ENCODE peak calls at places on chromosomes 6 and 20, in six cellular contexts. One of them, this sample, is unnamed.
A peak's percentile ranks its signal among the peaks of the same experiment; 100 is the strongest.

GRCh38 chr20:60062431-60063336 is 104.5 kb downstream of the CDH26 start:
- DNase-seq in WERI-Rb-1: peak; percentile 58
- DNase-seq in cardiac muscle cell: no peak
- DNase-seq in H9: peak; percentile 22
- DNase-seq in brain microvascular endothelial cell: peak; percentile 78
- DNase-seq in cardiac fibroblast: peak; percentile 24
- DNase-seq in this sample: no peak

GRCh38 chr6:67689329-67689728 is 945.8 kb upstream of the ADGRB3 start:
- DNase-seq in cardiac fibroblast: no peak
- DNase-seq in brain microvascular endothelial cell: no peak
- DNase-seq in cardiac muscle cell: no peak
- DNase-seq in H9: no peak
- DNase-seq in WERI-Rb-1: no peak
- DNase-seq in this sample: no peak

GRCh38 chr6:153001767-153002612 is 519 bp downstream of the MTRF1L start:
- DNase-seq in cardiac muscle cell: peak; percentile 36
- DNase-seq in H9: no peak
- DNase-seq in WERI-Rb-1: no peak
- DNase-seq in brain microvascular endothelial cell: no peak
- DNase-seq in cardiac fibroblast: peak; percentile 22
- DNase-seq in this sample: peak; percentile 34

GRCh38 chr6:69852706-69853105 is 13.7 kb upstream of the COL19A1 start:
- DNase-seq in cardiac fibroblast: no peak
- DNase-seq in WERI-Rb-1: no peak
- DNase-seq in cardiac muscle cell: no peak
- DNase-seq in H9: no peak
- DNase-seq in brain microvascular endothelial cell: no peak
- DNase-seq in this sample: no peak

GRCh38 chr20:62725596-62726268 is 17.1 kb downstream of the NTSR1 start:
- DNase-seq in WERI-Rb-1: no peak
- DNase-seq in H9: no peak
- DNase-seq in brain microvascular endothelial cell: no peak
- DNase-seq in cardiac fibroblast: no peak
- DNase-seq in cardiac muscle cell: no peak
- DNase-seq in this sample: no peak

GRCh38 chr6:17212541-17213371 is 68.4 kb upstream of the RBM24 start:
- DNase-seq in cardiac fibroblast: peak; percentile 10
- DNase-seq in brain microvascular endothelial cell: no peak
- DNase-seq in cardiac muscle cell: peak; percentile 25
- DNase-seq in WERI-Rb-1: peak; percentile 49
- DNase-seq in H9: no peak
- DNase-seq in this sample: peak; percentile 10

GRCh38 chr6:138492113-138492512 is 7.2 kb downstream of the NHSL1 start:
- DNase-seq in cardiac muscle cell: no peak
- DNase-seq in brain microvascular endothelial cell: no peak
- DNase-seq in H9: no peak
- DNase-seq in WERI-Rb-1: no peak
- DNase-seq in cardiac fibroblast: no peak
- DNase-seq in this sample: no peak

GRCh38 chr6:111792914-111793700 is 80.1 kb downstream of the FYN start:
- DNase-seq in WERI-Rb-1: no peak
- DNase-seq in H9: no peak
- DNase-seq in brain microvascular endothelial cell: no peak
- DNase-seq in cardiac muscle cell: no peak
- DNase-seq in cardiac fibroblast: no peak
- DNase-seq in this sample: no peak

GRCh38 chr6:42720739-42721138 is 1.7 kb downstream of the PRPH2 start:
- DNase-seq in cardiac fibroblast: no peak
- DNase-seq in brain microvascular endothelial cell: peak; percentile 33
- DNase-seq in cardiac muscle cell: no peak
- DNase-seq in WERI-Rb-1: no peak
- DNase-seq in H9: no peak
- DNase-seq in this sample: no peak

GRCh38 chr6:72466971-72467566 is 154.8 kb upstream of the KCNQ5 start:
- DNase-seq in brain microvascular endothelial cell: no peak
- DNase-seq in cardiac fibroblast: peak; percentile 5
- DNase-seq in cardiac muscle cell: no peak
- DNase-seq in WERI-Rb-1: no peak
- DNase-seq in H9: no peak
- DNase-seq in this sample: no peak

GRCh38 chr6:40901322-40902055 is 137.5 kb downstream of the UNC5CL start:
- DNase-seq in H9: no peak
- DNase-seq in cardiac muscle cell: no peak
- DNase-seq in cardiac fibroblast: no peak
- DNase-seq in WERI-Rb-1: no peak
- DNase-seq in brain microvascular endothelial cell: no peak
- DNase-seq in this sample: no peak

GRCh38 chr6:40900791-40901190 is 138.2 kb downstream of the UNC5CL start:
- DNase-seq in H9: no peak
- DNase-seq in cardiac fibroblast: no peak
- DNase-seq in cardiac muscle cell: peak; percentile 19
- DNase-seq in brain microvascular endothelial cell: no peak
- DNase-seq in WERI-Rb-1: no peak
- DNase-seq in this sample: no peak

GRCh38 chr6:40897390-40898003 is 141.5 kb downstream of the UNC5CL start:
- DNase-seq in cardiac muscle cell: no peak
- DNase-seq in brain microvascular endothelial cell: no peak
- DNase-seq in H9: no peak
- DNase-seq in cardiac fibroblast: no peak
- DNase-seq in WERI-Rb-1: no peak
- DNase-seq in this sample: no peak

GRCh38 chr6:40898073-40898472 is 140.9 kb downstream of the UNC5CL start:
- DNase-seq in brain microvascular endothelial cell: no peak
- DNase-seq in WERI-Rb-1: no peak
- DNase-seq in cardiac fibroblast: no peak
- DNase-seq in H9: no peak
- DNase-seq in cardiac muscle cell: no peak
- DNase-seq in this sample: no peak

GRCh38 chr6:40899684-40900155 is 139.3 kb downstream of the UNC5CL start:
- DNase-seq in cardiac fibroblast: no peak
- DNase-seq in H9: no peak
- DNase-seq in WERI-Rb-1: no peak
- DNase-seq in brain microvascular endothelial cell: no peak
- DNase-seq in cardiac muscle cell: peak; percentile 5
- DNase-seq in this sample: no peak
- TF ChIP-seq CTCF in cardiac fibroblast: no peak
- TF ChIP-seq CTCF in H9: no peak
- TF ChIP-seq CTCF in WERI-Rb-1: no peak
- TF ChIP-seq CTCF in brain microvascular endothelial cell: no peak
- TF ChIP-seq CTCF in cardiac muscle cell: no peak
- TF ChIP-seq CTCF in this sample: no peak

GRCh38 chr6:158369241-158369640 is 57.0 kb downstream of the TULP4 start:
- DNase-seq in H9: no peak
- DNase-seq in WERI-Rb-1: no peak
- DNase-seq in cardiac fibroblast: no peak
- DNase-seq in cardiac muscle cell: no peak
- DNase-seq in brain microvascular endothelial cell: no peak
- DNase-seq in this sample: no peak

GRCh38 chr6:158373209-158373608 is 60.9 kb downstream of the TULP4 start:
- DNase-seq in cardiac fibroblast: no peak
- DNase-seq in H9: no peak
- DNase-seq in WERI-Rb-1: no peak
- DNase-seq in cardiac muscle cell: no peak
- DNase-seq in brain microvascular endothelial cell: no peak
- DNase-seq in this sample: no peak

GRCh38 chr6:158372570-158372969 is 60.3 kb downstream of the TULP4 start:
- DNase-seq in brain microvascular endothelial cell: no peak
- DNase-seq in WERI-Rb-1: no peak
- DNase-seq in H9: no peak
- DNase-seq in cardiac muscle cell: no peak
- DNase-seq in cardiac fibroblast: no peak
- DNase-seq in this sample: no peak

GRCh38 chr6:158367824-158368223 is 55.6 kb downstream of the TULP4 start:
- DNase-seq in WERI-Rb-1: no peak
- DNase-seq in cardiac fibroblast: no peak
- DNase-seq in brain microvascular endothelial cell: no peak
- DNase-seq in cardiac muscle cell: no peak
- DNase-seq in H9: no peak
- DNase-seq in this sample: no peak

DNA sequence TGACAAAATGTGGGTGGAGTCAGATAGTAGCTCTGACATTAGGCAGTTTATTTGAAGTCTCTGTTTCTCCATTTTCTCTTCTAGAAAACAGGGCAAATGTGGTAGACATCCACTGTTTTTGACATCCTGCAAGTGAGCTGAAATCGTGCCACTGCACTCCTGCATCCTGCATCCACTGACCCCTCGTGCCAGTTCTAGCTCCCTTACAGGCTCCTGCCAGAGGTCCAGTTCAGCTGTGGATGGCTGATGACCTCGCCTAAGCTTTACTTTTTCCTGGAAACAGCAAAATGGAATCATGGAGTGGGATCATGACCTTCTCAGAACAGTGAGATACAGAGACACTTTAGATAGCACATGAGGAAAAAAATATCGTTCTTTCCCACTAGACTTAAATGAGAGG is 58.5 kb downstream of the TULP4 start:
- DNase-seq in cardiac muscle cell: no peak
- DNase-seq in WERI-Rb-1: no peak
- DNase-seq in H9: no peak
- DNase-seq in cardiac fibroblast: no peak
- DNase-seq in brain microvascular endothelial cell: no peak
- DNase-seq in this sample: no peak
- TF ChIP-seq CTCF in cardiac muscle cell: no peak
- TF ChIP-seq CTCF in WERI-Rb-1: no peak
- TF ChIP-seq CTCF in H9: no peak
- TF ChIP-seq CTCF in cardiac fibroblast: no peak
- TF ChIP-seq CTCF in brain microvascular endothelial cell: no peak
- TF ChIP-seq CTCF in this sample: no peak

GRCh38 chr6:97392735-97393134 is 109.7 kb upstream of the MMS22L start:
- DNase-seq in brain microvascular endothelial cell: no peak
- DNase-seq in cardiac fibroblast: no peak
- DNase-seq in H9: no peak
- DNase-seq in WERI-Rb-1: peak; percentile 9
- DNase-seq in cardiac muscle cell: no peak
- DNase-seq in this sample: no peak

GRCh38 chr6:97399208-97399607 is 116.2 kb upstream of the MMS22L start:
- DNase-seq in brain microvascular endothelial cell: no peak
- DNase-seq in H9: no peak
- DNase-seq in WERI-Rb-1: no peak
- DNase-seq in cardiac muscle cell: no peak
- DNase-seq in cardiac fibroblast: no peak
- DNase-seq in this sample: no peak

GRCh38 chr6:97394160-97394748 is 111.2 kb upstream of the MMS22L start:
- DNase-seq in brain microvascular endothelial cell: peak; percentile 52
- DNase-seq in cardiac fibroblast: peak; percentile 68
- DNase-seq in H9: peak; percentile 43
- DNase-seq in WERI-Rb-1: peak; percentile 59
- DNase-seq in cardiac muscle cell: peak; percentile 64
- DNase-seq in this sample: peak; percentile 45

GRCh38 chr6:97401533-97401932 is 118.5 kb upstream of the MMS22L start:
- DNase-seq in brain microvascular endothelial cell: peak; percentile 7
- DNase-seq in cardiac fibroblast: peak; percentile 44
- DNase-seq in cardiac muscle cell: no peak
- DNase-seq in H9: no peak
- DNase-seq in WERI-Rb-1: no peak
- DNase-seq in this sample: no peak

DNA sequence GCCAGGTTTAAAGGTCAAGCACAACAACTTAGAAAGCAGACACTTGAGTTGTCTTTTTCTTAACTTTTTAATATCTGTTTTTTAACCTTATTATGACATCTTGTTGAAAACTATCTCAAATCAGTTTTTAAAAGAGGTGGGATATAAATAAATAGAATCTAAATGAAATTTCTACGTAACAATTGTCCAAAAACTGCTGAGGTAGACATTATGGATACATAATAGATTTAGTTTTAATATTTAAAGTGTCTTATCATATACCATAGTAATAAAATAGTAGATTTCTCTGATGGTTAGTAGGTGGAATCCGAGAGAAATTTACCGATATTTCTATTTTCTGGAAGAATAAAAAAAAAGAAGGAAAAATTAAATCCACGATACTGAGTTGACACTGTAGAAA is 113.9 kb upstream of the MMS22L start:
- DNase-seq in H9: no peak
- DNase-seq in WERI-Rb-1: no peak
- DNase-seq in brain microvascular endothelial cell: no peak
- DNase-seq in cardiac muscle cell: no peak
- DNase-seq in cardiac fibroblast: no peak
- DNase-seq in this sample: no peak
- TF ChIP-seq CTCF in H9: no peak
- TF ChIP-seq CTCF in WERI-Rb-1: no peak
- TF ChIP-seq CTCF in brain microvascular endothelial cell: no peak
- TF ChIP-seq CTCF in cardiac muscle cell: no peak
- TF ChIP-seq CTCF in cardiac fibroblast: no peak
- TF ChIP-seq CTCF in this sample: no peak

GRCh38 chr20:40813708-40814327 is 124.8 kb upstream of the MAFB start:
- DNase-seq in WERI-Rb-1: no peak
- DNase-seq in cardiac muscle cell: no peak
- DNase-seq in cardiac fibroblast: no peak
- DNase-seq in brain microvascular endothelial cell: no peak
- DNase-seq in H9: no peak
- DNase-seq in this sample: no peak
- TF ChIP-seq CTCF in WERI-Rb-1: no peak
- TF ChIP-seq CTCF in cardiac muscle cell: no peak
- TF ChIP-seq CTCF in cardiac fibroblast: no peak
- TF ChIP-seq CTCF in brain microvascular endothelial cell: no peak
- TF ChIP-seq CTCF in H9: no peak
- TF ChIP-seq CTCF in this sample: no peak

DNA sequence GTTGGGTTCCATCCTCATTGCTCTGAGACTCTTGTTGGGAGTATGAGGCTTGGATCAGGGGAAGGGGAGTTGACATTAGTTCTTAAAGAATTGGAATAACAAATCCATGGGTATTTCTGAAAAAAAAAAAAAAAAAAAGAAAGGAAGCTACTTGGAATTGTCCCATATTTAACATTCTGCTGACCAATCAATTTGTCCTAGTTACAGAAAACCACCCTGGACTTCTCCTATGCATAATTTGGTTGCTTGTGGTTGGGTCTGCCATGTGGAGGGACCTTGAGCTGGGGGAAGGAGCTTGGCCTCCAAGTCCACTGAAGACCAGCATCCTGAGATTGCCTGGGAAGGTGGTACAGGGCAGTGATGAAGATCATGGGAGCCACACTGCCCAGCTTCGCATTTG is 32.6 kb downstream of the PLG start:
- DNase-seq in brain microvascular endothelial cell: no peak
- DNase-seq in WERI-Rb-1: no peak
- DNase-seq in cardiac fibroblast: no peak
- DNase-seq in cardiac muscle cell: no peak
- DNase-seq in H9: no peak
- DNase-seq in this sample: no peak
- TF ChIP-seq CTCF in brain microvascular endothelial cell: no peak
- TF ChIP-seq CTCF in WERI-Rb-1: no peak
- TF ChIP-seq CTCF in cardiac fibroblast: no peak
- TF ChIP-seq CTCF in cardiac muscle cell: no peak
- TF ChIP-seq CTCF in H9: no peak
- TF ChIP-seq CTCF in this sample: no peak